ENCODE peak calls at places on chromosome X, in seven cellular contexts. G is CD4-positive, alpha-beta T cell; Y is ovary; U is NAMALWA; R is fibroblast of the aortic adventitia; T is cardiac fibroblast; W is anterior cingulate cortex. V is an unnamed sample.
A peak's percentile ranks its signal among the peaks of the same experiment; 100 is the strongest.

GRCh38 chrX:87572911-87573310 is 55.3 kb downstream of the KLHL4 start:
- DNase-seq in G (no peak), T (peak; percentile 42), U (no peak), W (no peak), Y (no peak), R (peak; percentile 31), V (no peak)

GRCh38 chrX:38975368-38975767 is 174.1 kb downstream of the MID1IP1 start:
- DNase-seq in Y (no peak), T (peak; percentile 48), G (no peak), R (peak; percentile 57), U (no peak), W (no peak), V (no peak)

GRCh38 chrX:15853586-15854079 is 980 bp downstream of the AP1S2 start:
- DNase-seq in U (no peak), R (no peak), Y (no peak), W (no peak), T (no peak), G (no peak), V (peak; percentile 19)

GRCh38 chrX:47482065-47482511 is 934 bp downstream of the ZNF41 start:
- DNase-seq in R (no peak), W (no peak), Y (no peak), T (no peak), G (no peak), U (no peak), V (no peak)

GRCh38 chrX:71666240-71667223 is 814 bp upstream of the LOC101059915 start:
- DNase-seq in T (no peak), Y (no peak), R (no peak), G (no peak), W (no peak), U (no peak), V (no peak)

GRCh38 chrX:129706395-129707072 is 32.2 kb upstream of the XPNPEP2 start:
- DNase-seq in G (no peak), Y (no peak), U (no peak), W (peak; percentile 57), R (no peak), T (peak; percentile 42), V (no peak)

GRCh38 chrX:152601848-152602616 is 35.7 kb upstream of the GABRQ start:
- DNase-seq in T (no peak), U (peak; percentile 46), Y (no peak), R (no peak), G (no peak), W (no peak), V (no peak)

GRCh38 chrX:24203072-24203808 is 53.7 kb downstream of the ZFX start:
- DNase-seq in U (no peak), R (no peak), G (no peak), W (no peak), Y (no peak), T (no peak), V (no peak)

GRCh38 chrX:54029543-54030143 is 14.6 kb downstream of the PHF8 start:
- DNase-seq in U (no peak), Y (no peak), T (no peak), W (no peak), R (no peak), G (no peak), V (no peak)

GRCh38 chrX:72037601-72038000 is 94.1 kb downstream of the RTL5 start:
- DNase-seq in Y (no peak), T (no peak), R (no peak), G (no peak), W (no peak), U (no peak), V (no peak)

GRCh38 chrX:14922437-14922836 is 49.2 kb downstream of the MOSPD2 start:
- DNase-seq in G (no peak), T (peak; percentile 53), R (peak; percentile 79), W (peak; percentile 2), Y (no peak), U (no peak), V (peak; percentile 71)

GRCh38 chrX:5876984-5877655 is 351.5 kb downstream of the NLGN4X start:
- DNase-seq in U (no peak), R (no peak), W (no peak), G (no peak), T (no peak), Y (no peak), V (no peak)

GRCh38 chrX:46308106-46308505 is 237.1 kb downstream of the ZNF674 start:
- DNase-seq in Y (no peak), T (no peak), R (no peak), U (no peak), G (no peak), W (no peak), V (no peak)

GRCh38 chrX:101230636-101231035 is 11.1 kb downstream of the DRP2 start:
- DNase-seq in W (no peak), G (no peak), T (no peak), Y (no peak), R (no peak), U (no peak), V (peak; percentile 47)

GRCh38 chrX:138157850-138158249 is 553.7 kb downstream of the FGF13 start:
- DNase-seq in T (no peak), G (no peak), R (no peak), Y (no peak), U (no peak), W (no peak), V (no peak)

GRCh38 chrX:135520022-135520552 is 373 bp upstream of the INTS6L start:
- DNase-seq in R (peak; percentile 72), U (no peak), Y (no peak), W (no peak), T (peak; percentile 72), G (no peak), V (no peak)

GRCh38 chrX:18146954-18147353 is 73.7 kb downstream of the BEND2 start:
- DNase-seq in R (peak; percentile 14), U (peak; percentile 14), T (peak; percentile 1), W (no peak), Y (no peak), G (no peak), V (peak; percentile 35)

GRCh38 chrX:111868726-111869638 is 7.0 kb upstream of the TRPC5OS start:
- DNase-seq in W (no peak), U (no peak), R (peak; percentile 5), T (peak; percentile 0), G (no peak), Y (no peak), V (no peak)

GRCh38 chrX:149937881-149938426 is 337 bp downstream of the EOLA2 start:
- DNase-seq in U (no peak), T (peak; percentile 13), R (no peak), W (no peak), Y (no peak), G (no peak), V (no peak)

GRCh38 chrX:153648358-153649177 is 1.6 kb downstream of the DUSP9 start:
- DNase-seq in G (no peak), R (no peak), T (no peak), U (no peak), W (no peak), Y (no peak), V (no peak)

GRCh38 chrX:7088968-7089615 is 58.4 kb upstream of the STS start:
- DNase-seq in Y (no peak), U (peak; percentile 64), R (no peak), G (peak; percentile 14), T (no peak), W (no peak), V (no peak)

GRCh38 chrX:57906790-57907189 is 3.5 kb downstream of the ZXDA start:
- DNase-seq in W (no peak), Y (no peak), R (peak; percentile 81), T (peak; percentile 65), G (no peak), U (peak; percentile 1), V (peak; percentile 11)

GRCh38 chrX:2662586-2662985 is 28.5 kb upstream of the CD99 start:
- DNase-seq in R (no peak), G (no peak), W (no peak), T (no peak), U (no peak), Y (no peak), V (peak; percentile 55)

V was measured in lung microvascular endothelial cell.